ENCODE peak calls at places on chromosomes 1 and 21, in four cellular contexts. G is coronary artery; O is CD8-positive, alpha-beta memory T cell; M is right cardiac atrium. V is an unnamed sample.
A peak's percentile ranks its signal among the peaks of the same experiment; 100 is the strongest.

GRCh38 chr1:16920951-16921350 is 780 bp upstream of the CROCC start:
- DNase-seq in O (no peak), G (no peak), M (peak; percentile 27), V (no peak)

GRCh38 chr1:91165033-91165654 is 143.3 kb upstream of the ZNF644 start:
- DNase-seq in G (no peak), O (peak; percentile 33), M (peak; percentile 87), V (peak; percentile 61)

GRCh38 chr21:45383111-45383614 is 21.8 kb upstream of the COL18A1 start:
- DNase-seq in O (no peak), G (no peak), M (peak; percentile 30), V (no peak)

GRCh38 chr1:200153277-200154055 is 126.0 kb downstream of the NR5A2 start:
- DNase-seq in G (no peak), M (no peak), O (peak; percentile 41), V (peak; percentile 68)

GRCh38 chr1:30232288-30232899 is 491.0 kb downstream of the MATN1 start:
- DNase-seq in G (no peak), M (no peak), O (no peak), V (peak; percentile 36)

GRCh38 chr1:202365092-202365815 is 16.8 kb downstream of the PPP1R12B start:
- DNase-seq in O (no peak), M (no peak), G (no peak), V (no peak)

GRCh38 chr1:178494569-178494971 is 2.2 kb downstream of the CLEC20A start:
- DNase-seq in O (no peak), M (no peak), G (no peak), V (no peak)

GRCh38 chr1:160169553-160170399 is 18.4 kb downstream of the ATP1A4 start:
- DNase-seq in G (peak; percentile 22), M (no peak), O (no peak), V (peak; percentile 23)

GRCh38 chr21:45999581-46000181 is 18.1 kb downstream of the COL6A1 start:
- DNase-seq in O (no peak), M (peak; percentile 33), G (peak; percentile 67), V (no peak)

GRCh38 chr1:247373721-247374141 is 42.1 kb upstream of the ZNF496 start:
- DNase-seq in M (peak; percentile 81), O (peak; percentile 29), G (no peak), V (peak; percentile 71)

GRCh38 chr1:44723496-44724407 is 7.2 kb downstream of the RNU5D-1 start:
- DNase-seq in G (no peak), O (no peak), M (peak; percentile 72), V (peak; percentile 84)

GRCh38 chr1:92476071-92476607 is 10.6 kb downstream of the GFI1 start:
- DNase-seq in M (no peak), O (peak; percentile 71), G (no peak), V (peak; percentile 68)

GRCh38 chr1:228101994-228102790 is 933 bp downstream of the C1orf35 start:
- DNase-seq in G (no peak), O (peak; percentile 57), M (peak; percentile 76), V (peak; percentile 57)

GRCh38 chr1:156295391-156295947 is at the start of gene GLMP:
- DNase-seq in O (peak; percentile 43), M (peak; percentile 83), G (no peak), V (no peak)

GRCh38 chr1:24909388-24909898 is 20.6 kb downstream of the RUNX3 start:
- DNase-seq in O (no peak), M (peak; percentile 81), G (no peak), V (no peak)

GRCh38 chr1:23453455-23454000 is 29.0 kb upstream of the TCEA3 start:
- DNase-seq in M (no peak), G (no peak), O (no peak), V (no peak)

GRCh38 chr1:234868296-234869147 is 258.5 kb upstream of the IRF2BP2 start:
- DNase-seq in G (peak; percentile 61), M (no peak), O (no peak), V (no peak)

GRCh38 chr21:41665766-41666595 is 100.9 kb downstream of the RIPK4 start:
- DNase-seq in G (peak; percentile 66), O (no peak), M (peak; percentile 49), V (no peak)

GRCh38 chr1:228546541-228547463 is 59.6 kb downstream of the RNF187 start:
- DNase-seq in O (no peak), M (no peak), G (no peak), V (no peak)

GRCh38 chr1:93670141-93670540 is 11.5 kb downstream of the BCAR3 start:
- DNase-seq in G (no peak), M (peak; percentile 70), O (no peak), V (no peak)

GRCh38 chr1:227887697-227888403 is 59.9 kb downstream of the WNT9A start:
- DNase-seq in M (peak; percentile 90), O (no peak), G (peak; percentile 80), V (no peak)

GRCh38 chr1:167492509-167492910 is 25.8 kb downstream of the CD247 start:
- DNase-seq in G (no peak), O (peak; percentile 46), M (no peak), V (no peak)

GRCh38 chr1:8276173-8276914 is 41.6 kb upstream of the SLC45A1 start:
- DNase-seq in M (no peak), G (no peak), O (no peak), V (peak; percentile 3)

GRCh38 chr1:245580651-245581050 is 425.9 kb downstream of the KIF26B start:
- DNase-seq in O (no peak), G (no peak), M (no peak), V (no peak)

GRCh38 chr21:39484711-39485264 is 33.0 kb downstream of the SH3BGR start:
- DNase-seq in M (no peak), O (no peak), G (no peak), V (no peak)

GRCh38 chr1:3746784-3747521 is 5.3 kb upstream of the CCDC27 start:
- DNase-seq in O (peak; percentile 76), G (peak; percentile 89), M (peak; percentile 97), V (peak; percentile 29)

GRCh38 chr1:206419250-206419649 is 51.0 kb upstream of the IKBKE start:
- DNase-seq in G (no peak), O (no peak), M (no peak), V (no peak)

GRCh38 chr21:42565886-42566523 is 52.4 kb downstream of the SLC37A1 start:
- DNase-seq in G (peak; percentile 62), O (no peak), M (no peak), V (no peak)

GRCh38 chr1:3529099-3529729 is 74.7 kb downstream of the ARHGEF16 start:
- DNase-seq in G (peak; percentile 90), O (no peak), M (peak; percentile 87), V (no peak)

GRCh38 chr1:212915245-212916091 is 34.9 kb upstream of the VASH2 start:
- DNase-seq in G (no peak), O (no peak), M (peak; percentile 85), V (peak; percentile 33)

GRCh38 chr1:208108646-208109330 is 135.4 kb downstream of the PLXNA2 start:
- DNase-seq in G (no peak), M (no peak), O (no peak), V (no peak)
- H3K27ac ChIP-seq in G (no peak overlapping the region), M (no peak overlapping the region), O (no peak overlapping the region), V (no peak overlapping the region)

GRCh38 chr1:116665001-116665400 is 2.5 kb downstream of the IGSF3 start:
- DNase-seq in G (no peak), O (no peak), M (no peak), V (no peak)

GRCh38 chr1:116664366-116664983 is 3.1 kb downstream of the IGSF3 start:
- DNase-seq in G (no peak), O (no peak), M (no peak), V (no peak)

GRCh38 chr1:116661633-116662032 is 5.9 kb downstream of the IGSF3 start:
- DNase-seq in M (no peak), G (no peak), O (no peak), V (no peak)

GRCh38 chr1:116666090-116666489 is 1.4 kb downstream of the IGSF3 start:
- DNase-seq in O (no peak), M (no peak), G (no peak), V (no peak)

GRCh38 chr1:116663821-116664220 is 3.7 kb downstream of the IGSF3 start:
- DNase-seq in G (no peak), M (no peak), O (no peak), V (no peak)
- H3K4me3 ChIP-seq in G (no peak overlapping the region), M (no peak overlapping the region), O (no peak overlapping the region), V (no peak overlapping the region)

GRCh38 chr21:33266784-33267135 is 593 bp downstream of the IL10RB start:
- DNase-seq in O (peak; percentile 35), G (no peak), M (peak; percentile 73), V (peak; percentile 52)
- H3K27ac ChIP-seq in O (peak overlapping the region; percentile 67), G (peak overlapping the region; percentile 95), M (peak overlapping the region; percentile 79), V (peak overlapping the region; percentile 70)

GRCh38 chr1:1359316-1359667 is 937 bp upstream of the MXRA8 start:
- DNase-seq in M (peak; percentile 73), G (no peak), O (no peak), V (no peak)
- H3K4me3 ChIP-seq in M (no peak overlapping the region), G (peak overlapping the region; percentile 78), O (no peak overlapping the region), V (no peak overlapping the region)

GRCh38 chr1:63155437-63155836 is 166.9 kb upstream of the FOXD3 start:
- DNase-seq in M (no peak), G (no peak), O (no peak), V (no peak)

GRCh38 chr1:63152572-63152971 is 169.8 kb upstream of the FOXD3 start:
- DNase-seq in M (no peak), O (no peak), G (no peak), V (no peak)

GRCh38 chr1:63157085-63157484 is 165.3 kb upstream of the FOXD3 start:
- DNase-seq in M (no peak), O (no peak), G (no peak), V (no peak)
- H3K27ac ChIP-seq in M (no peak overlapping the region), O (no peak overlapping the region), G (no peak overlapping the region), V (no peak overlapping the region)

GRCh38 chr21:16194851-16195251 is 465.1 kb downstream of the USP25 start:
- DNase-seq in M (no peak), G (no peak), O (no peak), V (no peak)
- H3K4me3 ChIP-seq in M (peak overlapping the region; percentile 95), G (peak overlapping the region; percentile 60), O (no peak overlapping the region), V (no peak overlapping the region)

GRCh38 chr1:41462680-41463004 is 21.8 kb downstream of the EDN2 start:
- DNase-seq in G (no peak), O (no peak), M (no peak), V (no peak)
- H3K27ac ChIP-seq in G (no peak overlapping the region), O (no peak overlapping the region), M (no peak overlapping the region), V (no peak overlapping the region)